ENCODE peak calls at places on chromosome 4, in four cellular contexts. R is pancreas, K is thyroid gland, Q is astrocyte of the cerebellum. L is an unnamed sample.

GRCh38 chr4:158722291-158722916 is 792 bp downstream of the PPID start:
- DNase-seq in R (no peak), K (no peak), Q (no peak), L (peak)

GRCh38 chr4:139956436-139957107 is 197.4 kb downstream of the MAML3 start:
- DNase-seq in R (no peak), K (no peak), Q (no peak), L (no peak)

GRCh38 chr4:1593881-1594345 is 90.2 kb downstream of the FAM53A start:
- DNase-seq in R (peak), K (no peak), Q (no peak), L (no peak)

GRCh38 chr4:10048931-10049655 is 27.8 kb upstream of the SLC2A9 start:
- DNase-seq in R (no peak), K (no peak), Q (no peak), L (no peak)

GRCh38 chr4:143411527-143412480 is 75.1 kb downstream of the GAB1 start:
- DNase-seq in R (no peak), K (no peak), Q (no peak), L (no peak)

GRCh38 chr4:141036786-141037185 is 96.5 kb downstream of the RNF150 start:
- DNase-seq in R (no peak), K (no peak), Q (no peak), L (no peak)

GRCh38 chr4:34138385-34138784 is 2105.9 kb downstream of the ARAP2 start:
- DNase-seq in R (no peak), K (no peak), Q (no peak), L (no peak)

GRCh38 chr4:40086421-40086820 is 29.8 kb downstream of the N4BP2 start:
- DNase-seq in R (no peak), K (no peak), Q (no peak), L (no peak)

GRCh38 chr4:10108818-10109783 is 7.5 kb downstream of the WDR1 start:
- DNase-seq in R (no peak), K (no peak), Q (no peak), L (no peak)

GRCh38 chr4:174005422-174005821 is 278.0 kb downstream of the FBXO8 start:
- DNase-seq in R (no peak), K (no peak), Q (no peak), L (no peak)

GRCh38 chr4:181272427-181272826 is 970.8 kb upstream of the TENM3 start:
- DNase-seq in R (no peak), K (no peak), Q (no peak), L (no peak)

GRCh38 chr4:52925531-52925968 is 63.4 kb downstream of the RASL11B start:
- DNase-seq in R (no peak), K (no peak), Q (no peak), L (no peak)

GRCh38 chr4:140049024-140049923 is 104.7 kb downstream of the MAML3 start:
- DNase-seq in R (peak), K (peak), Q (no peak), L (no peak)

GRCh38 chr4:52096048-52096447 is 44.9 kb downstream of the SPATA18 start:
- DNase-seq in R (no peak), K (no peak), Q (no peak), L (no peak)

GRCh38 chr4:87073570-87074470 is 139.0 kb downstream of the AFF1 start:
- DNase-seq in R (no peak), K (no peak), Q (no peak), L (no peak)

GRCh38 chr4:87069037-87069742 is 134.4 kb downstream of the AFF1 start:
- DNase-seq in R (no peak), K (no peak), Q (no peak), L (no peak)

GRCh38 chr4:15636818-15637217 is 18.3 kb downstream of the FBXL5 start:
- DNase-seq in R (no peak), K (no peak), Q (no peak), L (no peak)

GRCh38 chr4:123976875-123977274 is 580.3 kb downstream of the SPRY1 start:
- DNase-seq in R (no peak), K (no peak), Q (no peak), L (no peak)

GRCh38 chr4:150782311-150782710 is 200.4 kb downstream of the MAB21L2 start:
- DNase-seq in R (no peak), K (peak), Q (peak), L (no peak)

GRCh38 chr4:124631760-124632159 is 80.8 kb downstream of the ANKRD50 start:
- DNase-seq in R (no peak), K (peak), Q (peak), L (peak)

GRCh38 chr4:13921805-13922204 is 294.3 kb upstream of the BOD1L1 start:
- DNase-seq in R (no peak), K (no peak), Q (peak), L (peak)

GRCh38 chr4:66574145-66574978 is 904.1 kb upstream of the EPHA5 start:
- DNase-seq in R (no peak), K (no peak), Q (peak), L (no peak)

GRCh38 chr4:73847507-73848182 is 5.5 kb upstream of the PF4V1 start:
- DNase-seq in R (no peak), K (no peak), Q (no peak), L (no peak)

GRCh38 chr4:73850261-73850970 is 2.7 kb upstream of the PF4V1 start:
- DNase-seq in R (no peak), K (no peak), Q (no peak), L (no peak)

GRCh38 chr4:73844806-73845205 is 8.3 kb upstream of the PF4V1 start:
- DNase-seq in R (no peak), K (no peak), Q (no peak), L (no peak)

GRCh38 chr4:73851293-73851692 is 1.8 kb upstream of the PF4V1 start:
- DNase-seq in R (no peak), K (no peak), Q (no peak), L (no peak)

GRCh38 chr4:73848183-73848777 is 4.8 kb upstream of the PF4V1 start:
- DNase-seq in R (no peak), K (no peak), Q (no peak), L (no peak)
- H3K4me3 ChIP-seq in R (no peak), K (no peak), Q (no peak), L (no peak)

DNA sequence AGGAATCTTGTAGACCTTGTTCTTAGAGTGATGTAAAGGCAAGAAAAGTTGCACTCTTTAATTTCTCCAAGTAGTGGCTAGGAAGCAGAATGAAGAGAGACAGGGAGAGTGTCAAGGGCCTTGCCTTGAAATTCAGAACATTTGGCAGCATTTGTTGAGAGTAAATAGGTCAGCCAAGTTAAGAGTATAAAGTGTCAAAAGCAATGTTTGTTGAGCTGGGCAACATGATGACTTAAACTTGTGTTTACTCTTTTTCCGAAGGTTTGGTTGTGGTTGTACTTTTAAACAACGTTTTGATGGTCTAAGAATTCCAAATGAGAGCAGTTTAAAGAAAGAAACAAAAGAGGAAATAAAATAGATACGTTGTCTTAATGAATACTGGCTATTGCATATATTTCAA is 105.7 kb downstream of the TENM3 start:
- DNase-seq in R (no peak), K (no peak), Q (no peak), L (no peak)
- TF ChIP-seq CTCF in R (no peak), K (no peak), Q (no peak), L (no peak)

DNA sequence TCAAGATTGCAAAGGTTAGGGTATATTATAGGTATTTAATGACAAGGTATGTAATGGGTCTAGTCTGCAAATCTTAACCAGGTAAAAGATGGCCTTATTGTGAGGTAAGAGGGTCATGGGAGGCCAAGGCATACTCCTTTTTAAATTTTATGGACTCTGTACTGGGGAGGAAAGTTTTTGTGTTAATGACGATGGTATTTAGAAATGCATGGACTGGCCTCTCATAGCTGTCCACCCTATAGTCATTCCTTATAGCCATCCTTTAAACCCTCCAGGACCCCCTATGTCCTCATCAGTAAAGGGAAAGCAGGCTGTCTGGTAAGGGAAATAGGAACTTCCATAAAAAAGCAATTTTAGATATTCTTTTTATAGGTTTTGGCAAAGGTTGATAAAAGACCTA is 1.5 kb downstream of the AIMP1 start:
- DNase-seq in R (no peak), K (no peak), Q (no peak), L (no peak)
- H3K4me3 ChIP-seq in R (peak), K (no peak), Q (peak), L (peak)

GRCh38 chr4:161564230-161564834 is 599.5 kb downstream of the FSTL5 start:
- DNase-seq in R (no peak), K (no peak), Q (peak), L (no peak)
- TF ChIP-seq CTCF in R (peak), K (no peak), Q (no peak), L (no peak)

DNA sequence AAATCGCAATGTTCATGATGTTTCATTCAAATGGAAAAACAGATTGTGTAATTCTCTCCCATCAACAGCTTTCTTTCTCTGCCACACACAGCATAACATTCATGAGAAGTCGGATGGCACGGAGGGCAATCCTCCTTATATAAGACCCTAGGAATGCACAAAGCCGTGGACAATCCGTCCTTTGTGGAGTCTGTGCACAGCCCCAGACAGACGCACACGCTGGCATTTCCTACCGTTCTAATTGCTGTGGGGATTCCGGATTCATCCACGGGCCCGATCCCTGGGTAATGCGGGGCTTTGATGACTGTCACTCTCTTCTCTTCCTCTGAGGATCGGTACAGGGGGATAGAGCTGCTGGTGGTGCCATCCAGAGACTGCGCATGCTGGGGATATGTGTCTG is 121.9 kb upstream of the PDLIM3 start:
- DNase-seq in R (no peak), K (no peak), Q (no peak), L (no peak)
- H3K4me3 ChIP-seq in R (no peak), K (no peak), Q (no peak), L (no peak)

GRCh38 chr4:28464823-28465222 is 1604.2 kb downstream of the STIM2 start:
- DNase-seq in R (no peak), K (no peak), Q (no peak), L (no peak)

GRCh38 chr4:28469387-28469786 is 1608.7 kb downstream of the STIM2 start:
- DNase-seq in R (no peak), K (no peak), Q (no peak), L (no peak)

DNA sequence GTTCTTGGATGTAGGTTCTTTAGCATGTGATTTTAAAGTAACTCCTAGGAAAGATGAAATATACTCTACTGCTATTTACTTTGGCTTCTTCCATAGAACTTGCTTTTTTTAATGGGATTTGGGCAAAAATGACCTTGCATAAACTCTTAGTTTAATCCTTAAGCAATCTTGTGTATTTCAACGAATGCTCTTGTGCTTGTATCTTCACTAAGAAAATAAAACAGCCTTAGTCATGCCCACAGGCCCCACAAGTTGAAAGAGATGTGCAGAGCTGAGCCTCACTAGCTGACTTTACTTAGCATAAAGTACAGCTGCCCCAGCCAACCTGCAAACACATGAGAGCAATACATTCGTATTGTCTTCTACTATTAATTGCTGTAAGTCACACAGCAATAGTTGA is 1609.2 kb downstream of the STIM2 start:
- DNase-seq in R (no peak), K (no peak), Q (no peak), L (no peak)
- TF ChIP-seq CTCF in R (no peak), K (no peak), Q (no peak), L (no peak)

GRCh38 chr4:5774416-5775056 is 63.5 kb downstream of the EVC start:
- DNase-seq in R (no peak), K (no peak), Q (no peak), L (no peak)
- H3K4me3 ChIP-seq in R (no peak), K (no peak), Q (no peak), L (no peak)

DNA sequence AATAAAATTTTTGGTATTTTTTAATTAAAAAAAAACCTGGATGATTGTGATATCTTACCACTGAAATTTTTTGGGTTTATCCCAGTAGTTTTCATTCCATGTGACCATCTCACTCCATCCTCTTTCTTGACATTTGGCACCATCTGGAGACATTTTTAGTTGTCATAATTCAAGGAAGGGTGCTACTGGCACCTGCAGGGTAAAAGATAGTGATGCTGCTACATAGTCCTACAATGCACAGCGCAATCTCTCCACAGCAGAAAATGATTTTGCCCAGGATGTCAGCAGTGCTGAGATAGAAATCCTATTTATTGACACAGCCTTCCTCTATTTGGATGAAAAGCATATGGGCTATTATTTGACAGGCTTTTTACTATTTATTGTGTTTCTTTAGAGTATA is 79.3 kb downstream of the RBPJ start:
- DNase-seq in R (no peak), K (no peak), Q (no peak), L (no peak)
- TF ChIP-seq CTCF in R (no peak), K (no peak), Q (no peak), L (no peak)

GRCh38 chr4:2813446-2814405 is 20.8 kb downstream of the SH3BP2 start:
- DNase-seq in R (no peak), K (no peak), Q (no peak), L (no peak)

GRCh38 chr4:2812985-2813384 is 20.1 kb downstream of the SH3BP2 start:
- DNase-seq in R (no peak), K (no peak), Q (no peak), L (no peak)

GRCh38 chr4:2812600-2812932 is 19.7 kb downstream of the SH3BP2 start:
- DNase-seq in R (no peak), K (no peak), Q (no peak), L (no peak)

GRCh38 chr4:2809610-2810180 is 16.8 kb downstream of the SH3BP2 start:
- DNase-seq in R (no peak), K (peak), Q (no peak), L (no peak)

GRCh38 chr4:2811830-2812599 is 19.1 kb downstream of the SH3BP2 start:
- DNase-seq in R (no peak), K (peak), Q (no peak), L (no peak)
- H3K4me3 ChIP-seq in R (peak), K (peak), Q (no peak), L (peak)

GRCh38 chr4:37243722-37244582 is 591 bp upstream of the NWD2 start:
- DNase-seq in R (peak), K (peak), Q (no peak), L (no peak)
- TF ChIP-seq CTCF in R (no peak), K (no peak), Q (no peak), L (no peak)

L was measured in HFF-Myc.